ENCODE peak calls at places on chromosomes 3 and 15, in seven cellular contexts. D, G, K, V, R, A and P are unnamed samples.

GRCh38 chr3:10725067-10725466 is 91.0 kb upstream of the SLC6A11 start:
- DNase-seq in A (no peak), D (no peak), V (no peak), G (no peak), K (no peak), R (peak; percentile 15), P (no peak)

GRCh38 chr3:29324180-29324651 is 43.3 kb downstream of the RBMS3 start:
- DNase-seq in A (no peak), K (no peak), R (peak; percentile 85), G (no peak), V (peak; percentile 92), D (no peak), P (no peak)

GRCh38 chr15:73866481-73866880 is 6.9 kb upstream of the TBC1D21 start:
- DNase-seq in A (no peak), G (no peak), D (no peak), K (no peak), R (no peak), V (no peak), P (no peak)

GRCh38 chr15:39022532-39023305 is 458.1 kb upstream of the RASGRP1 start:
- DNase-seq in G (no peak), V (no peak), A (no peak), D (no peak), R (no peak), K (no peak), P (no peak)

GRCh38 chr3:46931631-46932441 is 44.7 kb downstream of the CCDC12 start:
- DNase-seq in V (no peak), K (no peak), R (peak; percentile 79), D (peak; percentile 81), G (no peak), A (peak; percentile 33), P (no peak)

GRCh38 chr3:119628390-119628789 is 30.7 kb downstream of the PLA1A start:
- DNase-seq in R (no peak), K (no peak), A (no peak), D (no peak), V (no peak), G (no peak), P (no peak)

GRCh38 chr3:141529256-141530132 is 42.7 kb downstream of the RASA2 start:
- DNase-seq in D (no peak), V (no peak), A (no peak), K (no peak), G (no peak), R (no peak), P (no peak)

GRCh38 chr3:143668924-143669790 is 179.1 kb downstream of the SLC9A9 start:
- DNase-seq in A (no peak), D (no peak), R (no peak), K (no peak), V (no peak), G (no peak), P (no peak)

GRCh38 chr15:93859176-93859575 is 372.2 kb upstream of the MCTP2 start:
- DNase-seq in V (no peak), R (no peak), K (no peak), A (no peak), D (no peak), G (no peak), P (no peak)

GRCh38 chr3:55624238-55624637 is 137.1 kb upstream of the WNT5A start:
- DNase-seq in R (peak; percentile 85), G (no peak), K (no peak), V (no peak), A (no peak), D (no peak), P (no peak)